ENCODE peak calls at places on chromosomes 4 and X, in seven cellular contexts. H is GM23248, O is PC-3, C is neural progenitor cell, T is hepatocyte, S is GM23338, R is HCT116. E is an unnamed sample.

GRCh38 chr4:182367153-182367552 is 124.0 kb downstream of the TENM3 start:
- DNase-seq in H (no peak), O (no peak), C (no peak), T (peak), S (no peak), R (no peak), E (no peak)

GRCh38 chr4:57943672-57944071 is 833.5 kb upstream of the IGFBP7 start:
- DNase-seq in H (no peak), O (no peak), C (no peak), T (no peak), S (no peak), R (no peak), E (no peak)

GRCh38 chrX:133089411-133089810 is 7.5 kb downstream of the USP26 start:
- DNase-seq in H (no peak), O (peak), C (no peak), T (no peak), S (no peak), R (no peak), E (no peak)

GRCh38 chr4:1382776-1383727 is 23.2 kb downstream of the NKX1-1 start:
- DNase-seq in H (no peak), O (no peak), C (no peak), T (no peak), S (no peak), R (no peak), E (no peak)

GRCh38 chrX:153667931-153668396 is 5.6 kb downstream of the PNCK start:
- DNase-seq in H (peak), O (peak), C (peak), T (peak), S (peak), R (peak), E (peak)

GRCh38 chr4:47690611-47691010 is 147.3 kb downstream of the CORIN start:
- DNase-seq in H (no peak), O (no peak), C (no peak), T (no peak), S (no peak), R (no peak), E (no peak)

GRCh38 chrX:38882894-38883620 is 81.8 kb downstream of the MID1IP1 start:
- DNase-seq in H (peak), O (peak), C (no peak), T (no peak), S (no peak), R (peak), E (no peak)

GRCh38 chr4:177339794-177340374 is 30.2 kb downstream of the NEIL3 start:
- DNase-seq in H (peak), O (peak), C (no peak), T (peak), S (peak), R (peak), E (peak)

GRCh38 chrX:107675823-107676555 is 47.7 kb downstream of the PRPS1 start:
- DNase-seq in H (peak), O (no peak), C (no peak), T (peak), S (no peak), R (no peak), E (peak)

GRCh38 chr4:41360911-41361830 is 104.4 kb downstream of the UCHL1 start:
- DNase-seq in H (peak), O (peak), C (peak), T (peak), S (peak), R (no peak), E (no peak)

GRCh38 chrX:140507982-140508305 is 3.1 kb upstream of the SOX3 start:
- DNase-seq in H (peak), O (peak), C (peak), T (peak), S (peak), R (no peak), E (no peak)

GRCh38 chr4:80265571-80266266 is 745 bp upstream of the FGF5 start:
- DNase-seq in H (peak), O (peak), C (peak), T (peak), S (peak), R (no peak), E (no peak)

GRCh38 chr4:127586922-127587571 is 45.7 kb upstream of the INTU start:
- DNase-seq in H (peak), O (peak), C (peak), T (peak), S (peak), R (peak), E (peak)

GRCh38 chrX:105229146-105229545 is 8.7 kb upstream of the TEX13A start:
- DNase-seq in H (no peak), O (no peak), C (no peak), T (no peak), S (no peak), R (no peak), E (no peak)

GRCh38 chr4:137804906-137805511 is 272.7 kb upstream of the PCDH18 start:
- DNase-seq in H (no peak), O (peak), C (no peak), T (no peak), S (no peak), R (no peak), E (no peak)

GRCh38 chrX:10173331-10173900 is 16.6 kb downstream of the CLCN4 start:
- DNase-seq in H (peak), O (no peak), C (peak), T (peak), S (peak), R (no peak), E (no peak)

GRCh38 chr4:958836-959337 is 14.5 kb downstream of the DGKQ start:
- DNase-seq in H (no peak), O (no peak), C (no peak), T (no peak), S (no peak), R (no peak), E (no peak)

GRCh38 chr4:40202474-40202873 is 5.6 kb downstream of the RHOH start:
- DNase-seq in H (no peak), O (no peak), C (no peak), T (no peak), S (no peak), R (no peak), E (peak)

GRCh38 chr4:166252487-166253402 is 379.7 kb downstream of the TLL1 start:
- DNase-seq in H (peak), O (peak), C (peak), T (peak), S (peak), R (peak), E (peak)

GRCh38 chr4:39278476-39278875 is 87.7 kb downstream of the RFC1 start:
- DNase-seq in H (no peak), O (no peak), C (no peak), T (no peak), S (no peak), R (no peak), E (no peak)

GRCh38 chr4:42018451-42018850 is 28.1 kb downstream of the SLC30A9 start:
- DNase-seq in H (no peak), O (no peak), C (no peak), T (no peak), S (no peak), R (no peak), E (no peak)

GRCh38 chr4:56424697-56425514 is 10.5 kb downstream of the PPAT start:
- DNase-seq in H (peak), O (peak), C (no peak), T (peak), S (peak), R (no peak), E (peak)

GRCh38 chr4:68123525-68123924 is 6.1 kb downstream of the TMPRSS11F start:
- DNase-seq in H (no peak), O (no peak), C (no peak), T (no peak), S (no peak), R (no peak), E (no peak)

GRCh38 chr4:119170195-119170594 is 34.6 kb downstream of the MYOZ2 start:
- DNase-seq in H (no peak), O (no peak), C (no peak), T (no peak), S (no peak), R (no peak), E (no peak)

DNA sequence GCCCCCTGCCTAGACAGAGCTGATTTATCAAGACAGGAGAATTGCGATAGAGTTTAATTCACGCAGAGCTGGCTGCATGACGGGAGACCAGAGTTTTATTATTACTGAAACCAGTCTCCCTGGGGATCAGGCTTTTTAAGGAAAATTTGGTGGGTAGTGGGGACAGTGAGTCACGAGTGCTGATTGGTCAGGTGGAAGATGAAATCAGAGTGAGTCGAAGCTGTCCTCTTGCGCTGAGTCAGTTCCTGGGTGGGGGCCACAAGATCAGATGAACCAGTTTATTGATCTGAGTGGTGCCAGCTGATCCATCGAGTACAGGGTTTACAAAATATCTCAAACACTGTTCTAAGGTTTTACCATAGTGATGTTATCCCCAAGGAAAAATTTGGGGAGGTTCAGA is 36.6 kb downstream of the MYOZ2 start:
- DNase-seq in H (peak), O (peak), C (no peak), T (no peak), S (no peak), R (no peak), E (no peak)
- TF ChIP-seq EZH2phosphoT487 in H (no peak), O (no peak), C (no peak), T (no peak), S (no peak), R (no peak), E (no peak)

GRCh38 chr4:147736458-147736857 is 4.6 kb downstream of the ARHGAP10 start:
- DNase-seq in H (peak), O (peak), C (no peak), T (no peak), S (peak), R (no peak), E (no peak)

GRCh38 chr4:147737623-147738022 is 5.7 kb downstream of the ARHGAP10 start:
- DNase-seq in H (no peak), O (no peak), C (peak), T (no peak), S (peak), R (no peak), E (no peak)

GRCh38 chr4:147741190-147741788 is 9.4 kb downstream of the ARHGAP10 start:
- DNase-seq in H (peak), O (peak), C (peak), T (no peak), S (no peak), R (no peak), E (no peak)

GRCh38 chr4:147739239-147739823 is 7.4 kb downstream of the ARHGAP10 start:
- DNase-seq in H (no peak), O (no peak), C (no peak), T (no peak), S (peak), R (no peak), E (no peak)

DNA sequence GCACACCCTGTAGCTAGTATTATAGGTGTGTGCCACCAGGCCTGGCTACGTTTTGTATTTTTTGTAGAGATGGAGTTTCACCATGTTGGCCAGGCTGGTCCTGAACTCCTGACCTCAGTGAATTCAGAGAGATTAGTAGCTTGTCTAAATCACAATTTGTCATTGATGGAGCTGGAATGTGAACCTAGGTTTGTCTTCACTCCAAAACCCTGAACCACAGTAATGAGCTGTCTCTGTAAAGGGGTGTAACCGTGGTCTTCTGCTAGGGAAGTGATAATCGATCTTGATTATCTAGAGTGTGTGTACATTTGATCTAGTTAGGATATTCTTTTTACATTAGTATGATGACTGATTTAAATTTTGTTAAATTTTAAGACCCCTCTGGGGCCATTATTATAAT is 8.3 kb downstream of the ARHGAP10 start:
- DNase-seq in H (no peak), O (no peak), C (no peak), T (no peak), S (no peak), R (no peak), E (no peak)
- TF ChIP-seq EZH2 in H (no peak), O (no peak), C (no peak), T (no peak), S (no peak), R (no peak), E (no peak)

GRCh38 chr4:13988347-13989265 is 361.1 kb upstream of the BOD1L1 start:
- DNase-seq in H (peak), O (peak), C (no peak), T (peak), S (no peak), R (no peak), E (no peak)
- TF ChIP-seq EZH2phosphoT487 in H (no peak), O (no peak), C (no peak), T (no peak), S (no peak), R (no peak), E (no peak)

GRCh38 chrX:103276581-103277002 is at the start of gene TCEAL5:
- DNase-seq in H (no peak), O (no peak), C (no peak), T (no peak), S (peak), R (no peak), E (no peak)

GRCh38 chrX:103274284-103274683 is 2.3 kb downstream of the TCEAL5 start:
- DNase-seq in H (no peak), O (no peak), C (no peak), T (no peak), S (no peak), R (no peak), E (no peak)

DNA sequence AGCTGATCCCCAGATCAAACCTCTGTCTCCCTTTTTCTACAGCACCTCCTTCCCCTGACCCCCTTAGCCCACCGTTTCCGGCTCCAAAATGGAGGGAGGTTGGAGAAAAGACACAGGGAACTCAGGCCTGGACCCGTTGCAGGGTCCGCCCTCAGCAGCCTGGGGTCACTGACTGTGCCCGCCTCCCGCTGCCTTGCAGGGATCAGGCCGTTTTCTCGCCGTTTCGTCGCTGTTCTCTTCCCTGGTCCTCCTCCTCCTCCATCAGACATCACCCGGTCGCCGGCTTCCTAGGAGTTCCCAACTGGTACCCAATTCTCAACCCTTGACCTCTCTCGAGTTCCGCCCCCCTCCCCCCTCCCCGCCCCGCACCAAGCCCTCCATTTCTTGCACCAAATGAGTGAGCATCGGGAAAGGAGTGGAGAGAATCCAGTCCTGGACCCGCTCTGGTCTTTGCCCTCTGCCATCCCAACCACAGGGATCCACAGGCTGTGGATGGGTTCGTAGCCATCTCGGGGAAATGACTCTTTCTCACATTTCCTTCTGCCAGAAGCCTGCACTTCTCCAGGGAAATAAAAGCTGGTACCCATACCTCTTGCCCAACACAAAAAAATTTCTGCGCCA is 493 bp downstream of the TCEAL5 start:
- DNase-seq in H (no peak), O (no peak), C (no peak), T (no peak), S (peak), R (no peak), E (no peak)
- TF ChIP-seq EZH2 in H (no peak), O (no peak), C (no peak), T (no peak), S (no peak), R (no peak), E (no peak)

E was measured in MM.1S.